ENCODE peak calls at places on chromosomes 13 and 19, in nine cellular contexts. N is AG10803; C is GM13977; I is hepatic stellate cell; J is testis; M is stimulated activated CD8-positive, alpha-beta memory T cell treated with anti-CD3 and anti-CD28 coated beads, Interleukin-4, amount 100 ng/mL, for 24 hours; A is CD4-positive, alpha-beta T cell; Z is HCEC 1CT; W is neural crest cell. G is an unnamed sample.

GRCh38 chr13:108963846-108964600 is 334.6 kb downstream of the MYO16 start:
- DNase-seq in N (peak), C (no peak), I (peak), J (no peak), M (no peak), A (no peak), Z (peak), W (no peak), G (no peak)

GRCh38 chr13:109026266-109026665 is 396.9 kb downstream of the MYO16 start:
- DNase-seq in N (no peak), C (no peak), I (no peak), J (no peak), M (no peak), A (no peak), Z (no peak), W (no peak), G (no peak)

GRCh38 chr19:42282036-42282762 is 13.1 kb downstream of the CIC start:
- DNase-seq in N (no peak), C (no peak), I (no peak), J (no peak), M (no peak), A (no peak), Z (peak), W (no peak), G (peak)

GRCh38 chr13:48804836-48805601 is 151.3 kb downstream of the CYSLTR2 start:
- DNase-seq in N (peak), C (no peak), I (no peak), J (no peak), M (no peak), A (no peak), Z (peak), W (no peak), G (peak)

GRCh38 chr13:111210488-111210887 is 95.4 kb downstream of the ARHGEF7 start:
- DNase-seq in N (peak), C (no peak), I (peak), J (peak), M (no peak), A (no peak), Z (peak), W (no peak), G (peak)

GRCh38 chr13:93224545-93224944 is 2.1 kb upstream of the GPC6 start:
- DNase-seq in N (peak), C (no peak), I (peak), J (no peak), M (no peak), A (no peak), Z (peak), W (no peak), G (peak)

GRCh38 chr19:39679056-39679790 is 23.5 kb downstream of the LGALS16 start:
- DNase-seq in N (no peak), C (peak), I (no peak), J (no peak), M (peak), A (no peak), Z (no peak), W (no peak), G (no peak)

GRCh38 chr19:8569066-8569761 is 8.0 kb downstream of the MYO1F start:
- DNase-seq in N (peak), C (peak), I (peak), J (peak), M (peak), A (peak), Z (peak), W (no peak), G (peak)

GRCh38 chr13:110027470-110028240 is 241.3 kb upstream of the IRS2 start:
- DNase-seq in N (no peak), C (no peak), I (no peak), J (no peak), M (no peak), A (no peak), Z (no peak), W (no peak), G (no peak)

GRCh38 chr13:52001120-52001731 is 10.0 kb downstream of the ATP7B start:
- DNase-seq in N (peak), C (peak), I (peak), J (no peak), M (no peak), A (no peak), Z (peak), W (no peak), G (peak)

GRCh38 chr13:99426426-99426825 is 74.8 kb upstream of the TM9SF2 start:
- DNase-seq in N (no peak), C (no peak), I (no peak), J (peak), M (no peak), A (no peak), Z (no peak), W (no peak), G (no peak)

GRCh38 chr19:38061294-38061693 is 154.3 kb downstream of the SIPA1L3 start:
- DNase-seq in N (peak), C (no peak), I (peak), J (no peak), M (no peak), A (no peak), Z (peak), W (no peak), G (peak)

GRCh38 chr19:2558543-2558942 is 82.6 kb downstream of the GADD45B start:
- DNase-seq in N (no peak), C (no peak), I (no peak), J (no peak), M (no peak), A (no peak), Z (no peak), W (no peak), G (no peak)

GRCh38 chr19:57527136-57527881 is at the start of gene ZNF549:
- DNase-seq in N (peak), C (peak), I (peak), J (peak), M (peak), A (peak), Z (peak), W (peak), G (peak)

GRCh38 chr13:113407103-113407530 is 43.2 kb upstream of the GRTP1 start:
- DNase-seq in N (no peak), C (no peak), I (no peak), J (no peak), M (no peak), A (no peak), Z (no peak), W (no peak), G (no peak)

GRCh38 chr19:19615086-19615485 is 3.4 kb downstream of the PBX4 start:
- DNase-seq in N (peak), C (no peak), I (no peak), J (no peak), M (peak), A (no peak), Z (peak), W (no peak), G (peak)

GRCh38 chr13:100470841-100471505 is 117.6 kb downstream of the GGACT start:
- DNase-seq in N (no peak), C (no peak), I (no peak), J (no peak), M (no peak), A (no peak), Z (no peak), W (no peak), G (no peak)

GRCh38 chr19:6092329-6093286 is 17.7 kb downstream of the RFX2 start:
- DNase-seq in N (peak), C (no peak), I (peak), J (peak), M (no peak), A (no peak), Z (peak), W (peak), G (peak)